ENCODE peak calls at places on chromosomes 16 and 17, in ten cellular contexts. Z, D, S, G, F, H, U, V, M and N are unnamed samples.

GRCh38 chr17:79587945-79588344 is 22.9 kb downstream of the RBFOX3 start:
- DNase-seq in H (no peak), G (no peak), S (no peak), V (no peak), D (no peak), F (no peak), U (no peak), M (no peak), Z (no peak), N (no peak)

GRCh38 chr17:37488009-37488604 is 1.6 kb upstream of the DUSP14 start:
- DNase-seq in V (peak; percentile 34), U (no peak), M (peak; percentile 67), Z (peak; percentile 99), D (peak; percentile 58), H (peak; percentile 32), S (peak; percentile 98), G (peak; percentile 87), F (peak; percentile 81), N (no peak)

GRCh38 chr16:73916839-73917594 is 379.6 kb upstream of the PSMD7 start:
- DNase-seq in G (no peak), H (no peak), V (no peak), F (no peak), U (no peak), S (no peak), Z (no peak), D (no peak), M (no peak), N (no peak)

GRCh38 chr17:2591040-2591640 is 2.3 kb upstream of the PAFAH1B1 start:
- DNase-seq in H (no peak), Z (no peak), F (no peak), D (no peak), M (no peak), V (no peak), S (no peak), U (no peak), G (no peak), N (no peak)

GRCh38 chr16:47731252-47731651 is 270.1 kb downstream of the PHKB start:
- DNase-seq in H (no peak), D (no peak), S (no peak), F (no peak), M (no peak), U (no peak), Z (peak; percentile 85), V (no peak), G (peak; percentile 44), N (no peak)

GRCh38 chr16:20650400-20651159 is 46.9 kb downstream of the ACSM1 start:
- DNase-seq in H (no peak), Z (no peak), M (no peak), D (no peak), V (no peak), S (no peak), F (no peak), U (no peak), G (no peak), N (no peak)

GRCh38 chr17:77728022-77728671 is 230.4 kb upstream of the TNRC6C start:
- DNase-seq in Z (peak; percentile 61), M (peak; percentile 75), F (no peak), D (peak; percentile 80), G (peak; percentile 11), V (peak; percentile 44), U (no peak), S (peak; percentile 34), H (peak; percentile 59), N (no peak)

GRCh38 chr17:51356084-51356410 is 95.7 kb downstream of the UTP18 start:
- DNase-seq in G (no peak), F (no peak), S (no peak), V (no peak), H (no peak), D (no peak), U (no peak), Z (no peak), M (no peak), N (no peak)

GRCh38 chr16:86241681-86242080 is 268.6 kb upstream of the FOXF1 start:
- DNase-seq in S (no peak), D (no peak), U (no peak), Z (no peak), M (no peak), F (no peak), H (no peak), G (no peak), V (peak; percentile 9), N (no peak)

GRCh38 chr17:38982858-38983746 is 15.9 kb upstream of the FBXO47 start:
- DNase-seq in U (no peak), F (peak; percentile 77), S (peak; percentile 79), V (peak; percentile 44), D (peak; percentile 43), G (no peak), M (peak; percentile 67), Z (peak; percentile 67), H (peak; percentile 75), N (peak; percentile 38)

GRCh38 chr16:73730496-73731090 is 566.0 kb upstream of the PSMD7 start:
- DNase-seq in D (no peak), Z (no peak), G (no peak), U (no peak), F (no peak), S (no peak), M (no peak), V (no peak), H (no peak), N (no peak)

GRCh38 chr16:4058386-4058785 is 57.9 kb downstream of the ADCY9 start:
- DNase-seq in Z (no peak), V (no peak), S (no peak), F (no peak), G (no peak), D (peak; percentile 44), M (no peak), H (no peak), U (no peak), N (no peak)

GRCh38 chr17:40326014-40326831 is 17.2 kb downstream of the RARA start:
- DNase-seq in F (no peak), S (no peak), Z (no peak), U (no peak), G (no peak), V (no peak), D (no peak), H (no peak), M (no peak), N (peak; percentile 46)

GRCh38 chr16:83809092-83809491 is 1.3 kb downstream of the HSBP1 start:
- DNase-seq in F (no peak), M (no peak), V (no peak), H (no peak), D (no peak), G (no peak), S (no peak), U (no peak), Z (no peak), N (no peak)

GRCh38 chr17:62688398-62689140 is 61.1 kb downstream of the MRC2 start:
- DNase-seq in Z (no peak), H (no peak), G (no peak), S (no peak), U (no peak), M (no peak), D (no peak), F (no peak), V (no peak), N (no peak)

GRCh38 chr17:45092932-45093430 is 31.9 kb downstream of the NMT1 start:
- DNase-seq in U (peak; percentile 56), S (peak; percentile 94), F (no peak), Z (peak; percentile 98), D (no peak), V (peak; percentile 79), G (peak; percentile 96), M (no peak), H (no peak), N (no peak)

GRCh38 chr16:27225536-27226360 is 22.4 kb downstream of the KDM8 start:
- DNase-seq in V (peak; percentile 34), M (peak; percentile 79), Z (no peak), F (no peak), D (no peak), U (peak; percentile 54), G (no peak), H (peak; percentile 47), S (no peak), N (no peak)

GRCh38 chr16:10984509-10984908 is 40.1 kb downstream of the CLEC16A start:
- DNase-seq in D (no peak), G (no peak), M (no peak), U (no peak), Z (peak; percentile 68), H (no peak), S (no peak), V (no peak), F (no peak), N (no peak)

GRCh38 chr17:82752371-82753200 is 721 bp downstream of the TBCD start:
- DNase-seq in V (no peak), H (peak; percentile 23), F (peak; percentile 20), S (no peak), D (no peak), U (peak; percentile 72), Z (no peak), G (no peak), M (no peak), N (no peak)

GRCh38 chr16:53768593-53768992 is 64.6 kb downstream of the FTO start:
- DNase-seq in M (no peak), G (peak; percentile 90), H (no peak), F (no peak), S (peak; percentile 87), D (no peak), Z (peak; percentile 93), U (no peak), V (no peak), N (no peak)

GRCh38 chr17:67837965-67838364 is 12.7 kb downstream of the BPTF start:
- DNase-seq in D (no peak), G (no peak), Z (no peak), M (no peak), V (no peak), U (no peak), F (no peak), H (no peak), S (no peak), N (no peak)

GRCh38 chr16:86823895-86824671 is 245.7 kb downstream of the FOXL1 start:
- DNase-seq in M (no peak), G (peak; percentile 71), U (no peak), Z (no peak), F (no peak), S (no peak), V (no peak), H (no peak), D (no peak), N (no peak)

GRCh38 chr17:3976675-3977171 is 12.5 kb upstream of the ATP2A3 start:
- DNase-seq in H (no peak), D (no peak), M (no peak), F (no peak), V (peak; percentile 94), G (no peak), S (no peak), U (peak; percentile 91), Z (no peak), N (no peak)

GRCh38 chr16:3656491-3657468 is 2.3 kb downstream of the DNASE1 start:
- DNase-seq in H (no peak), Z (no peak), V (no peak), F (no peak), S (no peak), G (no peak), U (peak; percentile 77), D (no peak), M (no peak), N (no peak)

GRCh38 chr17:67165201-67165600 is 79.8 kb downstream of the HELZ start:
- DNase-seq in H (no peak), F (peak; percentile 82), G (no peak), M (no peak), Z (no peak), S (no peak), U (no peak), D (no peak), V (no peak), N (no peak)

GRCh38 chr17:7445011-7445927 is at the start of gene CHRNB1:
- DNase-seq in U (peak; percentile 90), V (peak; percentile 67), Z (no peak), S (peak; percentile 68), F (no peak), H (peak; percentile 14), G (no peak), D (peak; percentile 63), M (peak; percentile 47), N (no peak)

GRCh38 chr17:4584125-4584834 is at the start of gene SMTNL2:
- DNase-seq in H (no peak), Z (no peak), V (no peak), U (peak; percentile 69), G (no peak), S (no peak), M (peak; percentile 30), D (no peak), F (peak; percentile 24), N (no peak)

GRCh38 chr17:82943751-82944150 is 103.9 kb upstream of the ZNF750 start:
- DNase-seq in V (no peak), M (no peak), U (peak; percentile 23), G (no peak), F (no peak), D (no peak), S (no peak), H (no peak), Z (no peak), N (no peak)